ENCODE peak calls at places on chromosomes 6 and 20, in four cellular contexts. One of them, this sample, is unnamed.

GRCh38 chr6:101668496-101668895 is 275.0 kb downstream of the GRIK2 start:
- DNase-seq in neuronal stem cell: no peak
- DNase-seq in IMR-90: no peak
- DNase-seq in mesendoderm: no peak
- DNase-seq in this sample: no peak

GRCh38 chr6:75855047-75855446 is 106.0 kb downstream of the MYO6 start:
- DNase-seq in neuronal stem cell: peak; percentile 37
- DNase-seq in IMR-90: peak; percentile 77
- DNase-seq in mesendoderm: peak; percentile 69
- DNase-seq in this sample: no peak

GRCh38 chr6:44725070-44725469 is 337.6 kb downstream of the CDC5L start:
- DNase-seq in neuronal stem cell: no peak
- DNase-seq in IMR-90: no peak
- DNase-seq in mesendoderm: no peak
- DNase-seq in this sample: no peak

GRCh38 chr6:89602136-89602535 is 36.4 kb downstream of the LYRM2 start:
- DNase-seq in neuronal stem cell: no peak
- DNase-seq in IMR-90: no peak
- DNase-seq in mesendoderm: no peak
- DNase-seq in this sample: no peak

GRCh38 chr20:57260959-57261357 is 5.5 kb downstream of the BMP7 start:
- DNase-seq in neuronal stem cell: no peak
- DNase-seq in IMR-90: peak; percentile 20
- DNase-seq in mesendoderm: peak; percentile 80
- DNase-seq in this sample: no peak

GRCh38 chr20:56513096-56513806 is 11.3 kb upstream of the FAM209A start:
- DNase-seq in neuronal stem cell: no peak
- DNase-seq in IMR-90: peak; percentile 7
- DNase-seq in mesendoderm: peak; percentile 74
- DNase-seq in this sample: no peak

GRCh38 chr6:161677188-161677587 is 403.3 kb upstream of the AGPAT4 start:
- DNase-seq in neuronal stem cell: no peak
- DNase-seq in IMR-90: no peak
- DNase-seq in mesendoderm: no peak
- DNase-seq in this sample: no peak

GRCh38 chr6:105896052-105896820 is 189.9 kb upstream of the PRDM1 start:
- DNase-seq in neuronal stem cell: no peak
- DNase-seq in IMR-90: peak; percentile 56
- DNase-seq in mesendoderm: peak; percentile 76
- DNase-seq in this sample: no peak

GRCh38 chr20:50071039-50071888 is 41.7 kb downstream of the UBE2V1 start:
- DNase-seq in neuronal stem cell: peak; percentile 88
- DNase-seq in IMR-90: peak; percentile 63
- DNase-seq in mesendoderm: peak; percentile 87
- DNase-seq in this sample: peak; percentile 91

GRCh38 chr6:158648682-158649131 is 1.1 kb upstream of the SYTL3 start:
- DNase-seq in neuronal stem cell: no peak
- DNase-seq in IMR-90: peak; percentile 96
- DNase-seq in mesendoderm: no peak
- DNase-seq in this sample: no peak

GRCh38 chr6:53894086-53894485 is 99.3 kb downstream of the LRRC1 start:
- DNase-seq in neuronal stem cell: no peak
- DNase-seq in IMR-90: peak; percentile 61
- DNase-seq in mesendoderm: no peak
- DNase-seq in this sample: no peak

GRCh38 chr6:121620002-121620740 is 184.7 kb downstream of the GJA1 start:
- DNase-seq in neuronal stem cell: no peak
- DNase-seq in IMR-90: no peak
- DNase-seq in mesendoderm: peak; percentile 72
- DNase-seq in this sample: peak; percentile 64

GRCh38 chr6:137647762-137648412 is 153.7 kb upstream of the OLIG3 start:
- DNase-seq in neuronal stem cell: no peak
- DNase-seq in IMR-90: peak; percentile 13
- DNase-seq in mesendoderm: no peak
- DNase-seq in this sample: no peak

GRCh38 chr6:129306826-129307225 is 403.2 kb downstream of the ARHGAP18 start:
- DNase-seq in neuronal stem cell: no peak
- DNase-seq in IMR-90: no peak
- DNase-seq in mesendoderm: no peak
- DNase-seq in this sample: no peak

GRCh38 chr20:61353261-61353995 is 101.4 kb downstream of the CDH4 start:
- DNase-seq in neuronal stem cell: no peak
- DNase-seq in IMR-90: peak; percentile 37
- DNase-seq in mesendoderm: peak; percentile 19
- DNase-seq in this sample: no peak

GRCh38 chr20:44491635-44492395 is 16.1 kb downstream of the TTPAL start:
- DNase-seq in neuronal stem cell: no peak
- DNase-seq in IMR-90: peak; percentile 67
- DNase-seq in mesendoderm: peak; percentile 76
- DNase-seq in this sample: no peak

GRCh38 chr6:106167105-106167814 is 81.1 kb downstream of the PRDM1 start:
- DNase-seq in neuronal stem cell: peak; percentile 15
- DNase-seq in IMR-90: no peak
- DNase-seq in mesendoderm: no peak
- DNase-seq in this sample: no peak

DNA sequence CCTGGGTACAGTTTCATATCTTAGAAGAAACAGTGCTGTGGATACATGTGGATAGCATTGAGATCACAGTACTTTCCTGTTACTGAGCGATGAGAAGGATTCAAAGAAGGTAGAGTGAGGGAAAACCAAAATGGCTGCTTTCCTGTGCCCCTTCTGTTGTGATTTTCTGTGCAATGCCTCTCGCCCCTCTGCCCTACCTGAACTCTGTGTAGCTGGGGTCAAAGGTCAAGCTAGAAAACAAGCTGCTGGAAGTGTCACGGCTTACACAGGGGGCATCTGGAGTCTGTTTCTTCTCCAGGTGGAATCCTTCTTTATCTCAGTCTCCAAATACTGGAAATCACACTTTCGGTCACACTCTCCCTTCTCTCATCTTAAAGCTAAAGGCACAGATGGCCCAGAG is 27.0 kb upstream of the CCN6 start:
- DNase-seq in neuronal stem cell: no peak
- DNase-seq in IMR-90: no peak
- DNase-seq in mesendoderm: no peak
- DNase-seq in this sample: no peak
- H2BK15ac ChIP-seq in neuronal stem cell: no peak overlapping the region
- H2BK15ac ChIP-seq in IMR-90: no peak overlapping the region
- H2BK15ac ChIP-seq in mesendoderm: no peak overlapping the region
- H2BK15ac ChIP-seq in this sample: no peak overlapping the region

GRCh38 chr6:16807956-16808355 is 46.7 kb upstream of the ATXN1 start:
- DNase-seq in neuronal stem cell: no peak
- DNase-seq in IMR-90: no peak
- DNase-seq in mesendoderm: no peak
- DNase-seq in this sample: no peak

GRCh38 chr6:16811277-16811979 is 50.2 kb upstream of the ATXN1 start:
- DNase-seq in neuronal stem cell: no peak
- DNase-seq in IMR-90: no peak
- DNase-seq in mesendoderm: no peak
- DNase-seq in this sample: no peak

GRCh38 chr6:16809753-16810358 is 48.6 kb upstream of the ATXN1 start:
- DNase-seq in neuronal stem cell: no peak
- DNase-seq in IMR-90: no peak
- DNase-seq in mesendoderm: no peak
- DNase-seq in this sample: no peak

GRCh38 chr6:16812993-16813392 is 51.7 kb upstream of the ATXN1 start:
- DNase-seq in neuronal stem cell: no peak
- DNase-seq in IMR-90: no peak
- DNase-seq in mesendoderm: no peak
- DNase-seq in this sample: no peak

GRCh38 chr6:16810411-16810810 is 49.2 kb upstream of the ATXN1 start:
- DNase-seq in neuronal stem cell: no peak
- DNase-seq in IMR-90: no peak
- DNase-seq in mesendoderm: no peak
- DNase-seq in this sample: no peak
- H2BK15ac ChIP-seq in neuronal stem cell: no peak overlapping the region
- H2BK15ac ChIP-seq in IMR-90: no peak overlapping the region
- H2BK15ac ChIP-seq in mesendoderm: no peak overlapping the region
- H2BK15ac ChIP-seq in this sample: no peak overlapping the region

DNA sequence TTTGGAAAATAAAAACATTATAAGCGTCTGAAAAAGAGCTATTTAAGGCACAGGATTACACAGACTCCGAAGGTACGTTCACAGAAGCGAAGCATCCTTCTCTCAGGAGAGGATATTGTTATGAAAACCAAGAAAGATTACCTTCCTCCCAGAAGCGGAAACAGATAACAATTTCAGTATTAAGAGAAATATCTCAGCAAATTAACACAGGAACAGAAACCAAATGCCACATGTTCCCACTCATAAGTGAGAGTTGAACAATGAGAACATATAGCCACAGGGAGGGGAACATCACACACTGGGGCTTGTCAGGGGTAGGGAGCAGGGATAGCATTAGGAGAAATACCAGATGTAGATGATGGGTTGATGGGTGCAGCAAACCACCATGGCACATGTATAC is 109.7 kb downstream of the CDK19 start:
- DNase-seq in neuronal stem cell: no peak
- DNase-seq in IMR-90: no peak
- DNase-seq in mesendoderm: no peak
- DNase-seq in this sample: no peak
- H2BK15ac ChIP-seq in neuronal stem cell: no peak overlapping the region
- H2BK15ac ChIP-seq in IMR-90: no peak overlapping the region
- H2BK15ac ChIP-seq in mesendoderm: no peak overlapping the region
- H2BK15ac ChIP-seq in this sample: no peak overlapping the region

GRCh38 chr20:6680854-6681253 is 86.6 kb upstream of the BMP2 start:
- DNase-seq in neuronal stem cell: no peak
- DNase-seq in IMR-90: no peak
- DNase-seq in mesendoderm: no peak
- DNase-seq in this sample: no peak

GRCh38 chr20:6680441-6680840 is 87.0 kb upstream of the BMP2 start:
- DNase-seq in neuronal stem cell: no peak
- DNase-seq in IMR-90: no peak
- DNase-seq in mesendoderm: no peak
- DNase-seq in this sample: no peak

GRCh38 chr20:6678101-6678500 is 89.4 kb upstream of the BMP2 start:
- DNase-seq in neuronal stem cell: no peak
- DNase-seq in IMR-90: no peak
- DNase-seq in mesendoderm: no peak
- DNase-seq in this sample: no peak

GRCh38 chr20:6674831-6675230 is 92.7 kb upstream of the BMP2 start:
- DNase-seq in neuronal stem cell: no peak
- DNase-seq in IMR-90: no peak
- DNase-seq in mesendoderm: no peak
- DNase-seq in this sample: no peak

DNA sequence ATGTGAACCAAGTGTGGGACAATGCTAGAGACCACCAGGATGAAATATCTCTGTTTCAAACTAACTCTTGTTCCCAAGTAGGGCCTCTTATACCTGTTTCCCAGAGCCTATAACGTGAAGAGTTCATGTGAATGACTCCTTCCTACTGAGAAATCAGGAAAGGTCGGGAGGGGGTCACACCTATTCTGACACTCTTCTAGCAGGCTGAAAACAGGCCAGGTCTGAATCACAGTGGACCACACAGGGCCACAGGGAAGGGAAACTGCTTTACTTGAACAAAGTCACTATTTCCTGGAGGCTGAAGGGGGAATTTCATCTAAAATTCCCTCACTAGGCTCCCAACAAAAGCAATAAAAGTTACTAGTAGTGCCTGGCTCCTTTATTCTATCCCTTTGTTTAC is 88.4 kb upstream of the BMP2 start:
- DNase-seq in neuronal stem cell: no peak
- DNase-seq in IMR-90: no peak
- DNase-seq in mesendoderm: peak; percentile 68
- DNase-seq in this sample: no peak
- H2BK15ac ChIP-seq in neuronal stem cell: no peak overlapping the region
- H2BK15ac ChIP-seq in IMR-90: no peak overlapping the region
- H2BK15ac ChIP-seq in mesendoderm: no peak overlapping the region
- H2BK15ac ChIP-seq in this sample: no peak overlapping the region

GRCh38 chr6:52562915-52563314 is 13.9 kb downstream of the TRAM2 start:
- DNase-seq in neuronal stem cell: no peak
- DNase-seq in IMR-90: no peak
- DNase-seq in mesendoderm: no peak
- DNase-seq in this sample: no peak

GRCh38 chr6:52568320-52568719 is 8.5 kb downstream of the TRAM2 start:
- DNase-seq in neuronal stem cell: no peak
- DNase-seq in IMR-90: no peak
- DNase-seq in mesendoderm: peak; percentile 73
- DNase-seq in this sample: no peak

GRCh38 chr6:52566853-52567279 is 10.0 kb downstream of the TRAM2 start:
- DNase-seq in neuronal stem cell: no peak
- DNase-seq in IMR-90: peak; percentile 99
- DNase-seq in mesendoderm: peak; percentile 78
- DNase-seq in this sample: no peak

GRCh38 chr6:52564856-52565255 is 12.0 kb downstream of the TRAM2 start:
- DNase-seq in neuronal stem cell: no peak
- DNase-seq in IMR-90: no peak
- DNase-seq in mesendoderm: no peak
- DNase-seq in this sample: no peak

DNA sequence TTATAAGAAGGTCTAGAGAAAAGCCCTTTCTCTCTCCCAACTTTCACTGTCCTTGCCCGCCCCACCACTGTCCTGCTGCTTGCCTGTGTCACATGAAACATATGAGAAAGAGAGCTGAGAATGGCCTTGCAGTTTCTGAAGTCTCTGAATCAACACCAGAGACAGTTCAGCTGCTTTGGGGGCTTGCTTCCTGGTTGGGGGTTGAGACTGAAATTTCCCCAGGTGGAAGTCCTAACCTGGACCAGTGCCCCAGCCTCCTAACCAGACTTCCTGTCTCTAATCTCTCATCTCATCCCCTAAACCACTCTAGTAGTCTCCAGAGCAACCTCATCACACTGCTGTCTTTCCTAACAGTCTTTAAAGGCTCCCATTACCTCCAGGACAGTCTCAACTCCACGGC is 10.7 kb downstream of the TRAM2 start:
- DNase-seq in neuronal stem cell: no peak
- DNase-seq in IMR-90: no peak
- DNase-seq in mesendoderm: no peak
- DNase-seq in this sample: no peak
- H2BK15ac ChIP-seq in neuronal stem cell: no peak overlapping the region
- H2BK15ac ChIP-seq in IMR-90: peak overlapping the region; percentile 36
- H2BK15ac ChIP-seq in mesendoderm: no peak overlapping the region
- H2BK15ac ChIP-seq in this sample: no peak overlapping the region

This sample was measured in H9.